ENCODE peak calls at places on chromosomes 13 and 19, in four cellular contexts. One of them, this sample, is unnamed. For H3K9me3, the result is how much of the 10 kb centered on the place peaks cover.

GRCh38 chr13:31848621-31849020 is 109.3 kb downstream of the RXFP2 start:
- DNase-seq in uterus: no peak
- DNase-seq in PC-3: no peak
- DNase-seq in body of pancreas: no peak
- DNase-seq in this sample: no peak

GRCh38 chr13:49629196-49629938 is 1.1 kb downstream of the ARL11 start:
- DNase-seq in body of pancreas: no peak
- DNase-seq in uterus: no peak
- DNase-seq in PC-3: no peak
- DNase-seq in this sample: no peak

GRCh38 chr13:44397766-44398223 is 24.2 kb downstream of the SERP2 start:
- DNase-seq in body of pancreas: no peak
- DNase-seq in PC-3: no peak
- DNase-seq in uterus: no peak
- DNase-seq in this sample: peak

GRCh38 chr19:36838784-36839324 is 667 bp upstream of the ZNF790 start:
- DNase-seq in PC-3: no peak
- DNase-seq in body of pancreas: no peak
- DNase-seq in uterus: no peak
- DNase-seq in this sample: no peak

GRCh38 chr19:31498781-31499180 is 149.5 kb upstream of the TSHZ3 start:
- DNase-seq in uterus: no peak
- DNase-seq in PC-3: no peak
- DNase-seq in body of pancreas: no peak
- DNase-seq in this sample: no peak

GRCh38 chr13:41206467-41206866 is 12.1 kb upstream of the KBTBD7 start:
- DNase-seq in PC-3: no peak
- DNase-seq in body of pancreas: no peak
- DNase-seq in uterus: no peak
- DNase-seq in this sample: no peak

GRCh38 chr13:95497307-95497943 is 55.1 kb upstream of the CLDN10 start:
- DNase-seq in uterus: no peak
- DNase-seq in body of pancreas: peak
- DNase-seq in PC-3: no peak
- DNase-seq in this sample: no peak

GRCh38 chr19:52703917-52704316 is 30.9 kb downstream of the ZNF611 start:
- DNase-seq in uterus: no peak
- DNase-seq in body of pancreas: no peak
- DNase-seq in PC-3: no peak
- DNase-seq in this sample: no peak

GRCh38 chr19:11174336-11174735 is 18.8 kb upstream of the SPC24 start:
- DNase-seq in body of pancreas: no peak
- DNase-seq in uterus: no peak
- DNase-seq in PC-3: no peak
- DNase-seq in this sample: no peak

GRCh38 chr13:30572859-30573275 is 44.9 kb upstream of the USPL1 start:
- DNase-seq in uterus: no peak
- DNase-seq in PC-3: peak
- DNase-seq in body of pancreas: no peak
- DNase-seq in this sample: no peak

GRCh38 chr13:25843692-25844091 is 208.1 kb downstream of the SHISA2 start:
- DNase-seq in PC-3: no peak
- DNase-seq in uterus: no peak
- DNase-seq in body of pancreas: no peak
- DNase-seq in this sample: no peak

GRCh38 chr19:5157186-5157585 is 183.4 kb downstream of the PTPRS start:
- DNase-seq in uterus: no peak
- DNase-seq in body of pancreas: no peak
- DNase-seq in PC-3: no peak
- DNase-seq in this sample: no peak

GRCh38 chr19:7981661-7982060 is 23.8 kb downstream of the ELAVL1 start:
- DNase-seq in PC-3: no peak
- DNase-seq in uterus: no peak
- DNase-seq in body of pancreas: no peak
- DNase-seq in this sample: no peak
- H3K9me3 ChIP-seq in PC-3: under half
- H3K9me3 ChIP-seq in uterus: under half
- H3K9me3 ChIP-seq in body of pancreas: under half
- H3K9me3 ChIP-seq in this sample: under half

GRCh38 chr13:24719139-24719538 is 38.9 kb downstream of the ATP12A start:
- DNase-seq in body of pancreas: no peak
- DNase-seq in PC-3: no peak
- DNase-seq in uterus: no peak
- DNase-seq in this sample: no peak

GRCh38 chr13:24716011-24716410 is 35.8 kb downstream of the ATP12A start:
- DNase-seq in uterus: no peak
- DNase-seq in PC-3: no peak
- DNase-seq in body of pancreas: no peak
- DNase-seq in this sample: no peak

GRCh38 chr13:24718192-24718965 is 38.2 kb downstream of the ATP12A start:
- DNase-seq in uterus: no peak
- DNase-seq in PC-3: no peak
- DNase-seq in body of pancreas: no peak
- DNase-seq in this sample: no peak

GRCh38 chr13:24717217-24717616 is 37.0 kb downstream of the ATP12A start:
- DNase-seq in body of pancreas: no peak
- DNase-seq in uterus: no peak
- DNase-seq in PC-3: no peak
- DNase-seq in this sample: no peak

GRCh38 chr13:24716446-24716845 is 36.2 kb downstream of the ATP12A start:
- DNase-seq in uterus: no peak
- DNase-seq in body of pancreas: no peak
- DNase-seq in PC-3: no peak
- DNase-seq in this sample: no peak
- H3K27ac ChIP-seq in uterus: no peak
- H3K27ac ChIP-seq in body of pancreas: no peak
- H3K27ac ChIP-seq in PC-3: no peak
- H3K27ac ChIP-seq in this sample: no peak

GRCh38 chr13:19329365-19329764 is 147.7 kb upstream of the TUBA3C start:
- DNase-seq in uterus: no peak
- DNase-seq in body of pancreas: no peak
- DNase-seq in PC-3: no peak
- DNase-seq in this sample: no peak

GRCh38 chr13:19321222-19321621 is 139.6 kb upstream of the TUBA3C start:
- DNase-seq in body of pancreas: no peak
- DNase-seq in PC-3: no peak
- DNase-seq in uterus: no peak
- DNase-seq in this sample: no peak

GRCh38 chr13:19324325-19324724 is 142.7 kb upstream of the TUBA3C start:
- DNase-seq in uterus: no peak
- DNase-seq in body of pancreas: no peak
- DNase-seq in PC-3: no peak
- DNase-seq in this sample: no peak
- H3K9me3 ChIP-seq in uterus: under half
- H3K9me3 ChIP-seq in body of pancreas: under half
- H3K9me3 ChIP-seq in PC-3: under half
- H3K9me3 ChIP-seq in this sample: half or more

GRCh38 chr19:55858401-55858800 is 22.1 kb downstream of the NLRP4 start:
- DNase-seq in PC-3: no peak
- DNase-seq in body of pancreas: no peak
- DNase-seq in uterus: no peak
- DNase-seq in this sample: no peak
- H3K27ac ChIP-seq in PC-3: no peak
- H3K27ac ChIP-seq in body of pancreas: no peak
- H3K27ac ChIP-seq in uterus: no peak
- H3K27ac ChIP-seq in this sample: no peak

This sample was measured in neural progenitor cell.